ENCODE peak calls at places on chromosomes 11 and 22, in four cellular contexts. One of them, this sample, is unnamed.
A peak's percentile ranks its signal among the peaks of the same experiment; 100 is the strongest.

GRCh38 chr11:199004-199581 is 6.2 kb downstream of the SCGB1C1 start:
- DNase-seq in spleen: peak; percentile 71
- DNase-seq in GM23338: no peak
- DNase-seq in neural progenitor cell: no peak
- DNase-seq in this sample: no peak

GRCh38 chr22:27045103-27045940 is 387.9 kb downstream of the MIAT start:
- DNase-seq in GM23338: peak; percentile 28
- DNase-seq in spleen: no peak
- DNase-seq in neural progenitor cell: no peak
- DNase-seq in this sample: no peak

GRCh38 chr11:8533332-8533731 is 60.7 kb downstream of the STK33 start:
- DNase-seq in GM23338: no peak
- DNase-seq in spleen: no peak
- DNase-seq in neural progenitor cell: peak; percentile 6
- DNase-seq in this sample: no peak

GRCh38 chr11:35676611-35676965 is 14.0 kb downstream of the TRIM44 start:
- DNase-seq in GM23338: no peak
- DNase-seq in spleen: no peak
- DNase-seq in neural progenitor cell: no peak
- DNase-seq in this sample: no peak

GRCh38 chr11:2760196-2760871 is 60.5 kb upstream of the KCNQ1OT1 start:
- DNase-seq in neural progenitor cell: no peak
- DNase-seq in spleen: peak; percentile 55
- DNase-seq in GM23338: no peak
- DNase-seq in this sample: no peak

GRCh38 chr11:133681901-133682300 is 149.6 kb upstream of the OPCML start:
- DNase-seq in neural progenitor cell: peak; percentile 28
- DNase-seq in GM23338: peak; percentile 55
- DNase-seq in spleen: no peak
- DNase-seq in this sample: no peak

GRCh38 chr11:12092714-12093113 is 17.7 kb upstream of the MICAL2 start:
- DNase-seq in spleen: no peak
- DNase-seq in neural progenitor cell: peak; percentile 56
- DNase-seq in GM23338: no peak
- DNase-seq in this sample: no peak

GRCh38 chr22:46592390-46592872 is 27.8 kb upstream of the GRAMD4 start:
- DNase-seq in neural progenitor cell: peak; percentile 0
- DNase-seq in spleen: peak; percentile 92
- DNase-seq in GM23338: no peak
- DNase-seq in this sample: no peak

GRCh38 chr11:130124096-130124495 is 35.5 kb upstream of the ST14 start:
- DNase-seq in spleen: peak; percentile 90
- DNase-seq in neural progenitor cell: no peak
- DNase-seq in GM23338: no peak
- DNase-seq in this sample: no peak

GRCh38 chr11:74636633-74637184 is 44.3 kb downstream of the POLD3 start:
- DNase-seq in GM23338: no peak
- DNase-seq in neural progenitor cell: no peak
- DNase-seq in spleen: no peak
- DNase-seq in this sample: no peak

GRCh38 chr11:74633406-74634393 is 41.3 kb downstream of the POLD3 start:
- DNase-seq in spleen: no peak
- DNase-seq in GM23338: no peak
- DNase-seq in neural progenitor cell: no peak
- DNase-seq in this sample: no peak

GRCh38 chr11:74630043-74630442 is 37.7 kb downstream of the POLD3 start:
- DNase-seq in spleen: no peak
- DNase-seq in GM23338: no peak
- DNase-seq in neural progenitor cell: no peak
- DNase-seq in this sample: no peak

GRCh38 chr11:74639533-74639932 is 47.2 kb downstream of the POLD3 start:
- DNase-seq in spleen: no peak
- DNase-seq in GM23338: no peak
- DNase-seq in neural progenitor cell: no peak
- DNase-seq in this sample: no peak

GRCh38 chr11:74634537-74634936 is 42.2 kb downstream of the POLD3 start:
- DNase-seq in neural progenitor cell: no peak
- DNase-seq in GM23338: peak; percentile 4
- DNase-seq in spleen: no peak
- DNase-seq in this sample: peak; percentile 78
- TF ChIP-seq CTCF in neural progenitor cell: peak; percentile 36
- TF ChIP-seq CTCF in GM23338: peak; percentile 45
- TF ChIP-seq CTCF in spleen: no peak
- TF ChIP-seq CTCF in this sample: peak; percentile 60

DNA sequence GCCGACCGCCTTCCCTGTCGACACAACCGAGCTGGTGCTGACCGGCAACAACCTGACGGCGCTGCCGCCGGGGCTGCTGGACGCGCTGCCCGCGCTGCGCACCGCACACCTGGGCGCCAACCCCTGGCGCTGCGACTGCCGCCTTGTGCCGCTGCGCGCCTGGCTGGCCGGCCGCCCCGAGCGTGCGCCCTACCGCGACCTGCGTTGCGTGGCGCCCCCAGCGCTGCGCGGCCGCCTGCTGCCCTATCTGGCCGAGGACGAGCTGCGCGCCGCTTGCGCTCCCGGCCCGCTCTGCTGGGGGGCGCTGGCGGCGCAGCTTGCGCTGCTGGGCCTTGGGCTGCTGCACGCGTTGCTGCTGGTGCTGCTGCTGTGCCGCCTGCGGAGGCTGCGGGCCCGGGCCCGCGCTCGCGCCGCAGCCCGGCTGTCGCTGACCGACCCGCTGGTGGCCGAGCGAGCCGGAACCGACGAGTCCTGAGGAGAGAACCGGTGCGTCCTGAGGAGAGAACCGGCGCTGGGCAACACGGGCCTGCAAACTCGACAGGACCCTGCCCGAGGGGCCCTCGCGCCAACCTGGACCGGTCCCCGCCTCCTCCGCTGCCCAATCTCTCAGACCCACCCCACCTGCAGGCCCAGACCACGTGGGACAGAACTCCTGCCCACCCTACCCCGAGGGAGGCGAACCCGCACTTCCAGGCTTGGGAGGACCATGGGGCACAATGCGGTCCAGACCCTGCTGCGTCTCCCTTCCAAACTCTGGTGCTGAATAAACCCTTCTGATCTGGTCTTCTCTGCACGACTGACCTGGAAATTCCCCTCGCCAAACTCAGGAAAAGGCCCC is 870 bp downstream of the GP1BB start:
- DNase-seq in spleen: no peak
- DNase-seq in GM23338: peak; percentile 82
- DNase-seq in neural progenitor cell: peak; percentile 93
- DNase-seq in this sample: no peak
- H3K4me3 ChIP-seq in spleen: peak overlapping the region; percentile 10
- H3K4me3 ChIP-seq in GM23338: peak overlapping the region; percentile 59
- H3K4me3 ChIP-seq in neural progenitor cell: peak overlapping the region; percentile 52
- H3K4me3 ChIP-seq in this sample: peak overlapping the region; percentile 11

GRCh38 chr11:67120456-67120855 is 1.4 kb downstream of the KDM2A start:
- DNase-seq in spleen: peak; percentile 8
- DNase-seq in GM23338: no peak
- DNase-seq in neural progenitor cell: no peak
- DNase-seq in this sample: no peak

GRCh38 chr11:67119577-67120391 is 721 bp downstream of the KDM2A start:
- DNase-seq in neural progenitor cell: peak; percentile 66
- DNase-seq in spleen: peak; percentile 84
- DNase-seq in GM23338: peak; percentile 44
- DNase-seq in this sample: no peak

GRCh38 chr11:67118059-67118766 is 850 bp upstream of the KDM2A start:
- DNase-seq in GM23338: peak; percentile 70
- DNase-seq in neural progenitor cell: no peak
- DNase-seq in spleen: peak; percentile 92
- DNase-seq in this sample: no peak

GRCh38 chr11:67117667-67118058 is 1.4 kb upstream of the KDM2A start:
- DNase-seq in spleen: peak; percentile 90
- DNase-seq in neural progenitor cell: peak; percentile 62
- DNase-seq in GM23338: peak; percentile 69
- DNase-seq in this sample: no peak

DNA sequence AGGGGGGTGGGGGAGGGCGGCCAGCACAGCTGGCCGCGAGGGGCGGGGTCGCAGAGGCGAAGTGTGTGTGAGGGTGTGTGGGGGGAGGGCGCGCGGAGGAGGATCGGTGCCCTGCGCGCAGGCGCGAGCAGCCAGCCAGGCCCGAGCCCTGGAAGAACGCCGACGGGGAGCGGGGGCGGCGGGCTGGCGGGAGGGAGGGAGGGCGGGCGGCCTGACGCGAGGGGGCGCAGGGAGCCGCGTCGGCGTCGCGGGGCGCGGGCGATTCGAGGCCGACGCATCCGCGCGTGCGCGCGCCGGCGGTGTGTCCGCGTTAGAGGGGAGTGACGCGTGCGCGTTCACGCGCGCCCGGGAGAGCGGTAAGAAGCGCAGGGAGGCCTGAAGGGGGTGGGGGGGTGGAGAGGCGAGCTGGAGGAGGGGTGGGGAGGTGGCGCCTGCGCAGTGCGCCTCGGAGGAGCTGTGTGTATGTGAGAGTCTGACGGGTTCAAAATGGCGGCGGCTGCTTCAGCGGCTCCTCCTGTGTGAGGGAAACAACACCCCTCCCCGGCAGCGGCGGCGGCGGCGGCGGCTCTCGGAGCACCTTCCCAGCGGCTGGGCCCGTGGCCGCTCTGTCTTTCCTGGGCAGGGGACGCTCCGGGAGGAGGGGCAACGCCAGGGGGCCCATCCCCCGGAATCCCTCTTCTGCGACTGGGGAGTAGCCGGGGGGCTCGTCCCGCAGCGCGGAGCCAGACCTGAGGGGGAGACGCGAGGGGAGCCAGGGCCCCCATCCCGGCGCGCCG is at the start of gene KDM2A:
- DNase-seq in GM23338: peak; percentile 97
- DNase-seq in neural progenitor cell: peak; percentile 100
- DNase-seq in spleen: peak; percentile 100
- DNase-seq in this sample: peak; percentile 99
- TF ChIP-seq CTCF in GM23338: peak; percentile 43
- TF ChIP-seq CTCF in neural progenitor cell: peak; percentile 43
- TF ChIP-seq CTCF in spleen: no peak
- TF ChIP-seq CTCF in this sample: peak; percentile 38

GRCh38 chr11:88435405-88435804 is 97.9 kb upstream of the CTSC start:
- DNase-seq in spleen: no peak
- DNase-seq in GM23338: no peak
- DNase-seq in neural progenitor cell: no peak
- DNase-seq in this sample: no peak
- H3K4me3 ChIP-seq in spleen: no peak overlapping the region
- H3K4me3 ChIP-seq in GM23338: no peak overlapping the region
- H3K4me3 ChIP-seq in neural progenitor cell: no peak overlapping the region
- H3K4me3 ChIP-seq in this sample: no peak overlapping the region

GRCh38 chr11:93248602-93249001 is 50.8 kb upstream of the SLC36A4 start:
- DNase-seq in spleen: no peak
- DNase-seq in neural progenitor cell: no peak
- DNase-seq in GM23338: peak; percentile 27
- DNase-seq in this sample: no peak
- TF ChIP-seq CTCF in spleen: no peak
- TF ChIP-seq CTCF in neural progenitor cell: peak; percentile 23
- TF ChIP-seq CTCF in GM23338: no peak
- TF ChIP-seq CTCF in this sample: peak; percentile 48

DNA sequence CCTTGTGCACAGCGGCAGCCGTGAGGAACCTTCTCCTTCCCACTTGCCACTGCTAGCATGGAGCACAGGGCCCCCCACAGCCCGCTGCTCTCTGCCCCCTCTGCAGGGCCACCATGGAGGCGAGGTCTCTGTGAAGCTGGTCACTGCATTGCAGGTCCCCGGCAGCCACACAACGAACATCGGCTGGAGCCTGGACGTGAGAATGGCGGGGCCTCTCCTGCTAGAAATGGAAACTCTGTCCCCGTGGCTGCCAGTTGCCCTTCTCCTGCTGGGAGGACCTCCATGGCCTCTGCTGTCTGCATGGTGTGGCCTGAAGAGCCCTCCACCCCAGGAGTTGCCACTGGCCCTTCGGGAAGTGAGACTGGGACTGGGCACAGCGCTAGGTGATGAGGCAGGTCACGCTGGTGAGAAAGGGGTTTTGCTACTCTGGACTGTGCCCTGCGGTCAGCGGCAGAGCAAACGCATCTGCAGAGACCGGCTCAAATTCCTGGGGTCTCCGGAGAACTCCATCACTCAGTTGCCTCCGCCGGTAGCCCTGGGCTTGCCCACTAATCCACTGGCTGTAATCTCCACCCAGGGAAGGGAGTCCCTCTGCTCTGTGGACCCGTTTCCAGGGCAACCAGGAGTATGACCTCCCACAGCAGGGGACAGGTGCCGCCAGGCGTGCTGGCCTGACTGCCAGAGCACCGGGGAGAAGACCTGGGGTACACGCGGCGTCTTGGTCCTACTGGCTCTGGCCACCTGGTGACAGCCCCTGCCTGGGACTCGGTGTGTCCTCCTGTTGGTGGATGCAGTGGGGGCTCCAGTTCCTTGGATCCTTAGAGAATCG is 806.4 kb downstream of the BRD1 start:
- DNase-seq in GM23338: no peak
- DNase-seq in spleen: peak; percentile 68
- DNase-seq in neural progenitor cell: no peak
- DNase-seq in this sample: peak; percentile 23
- H3K4me3 ChIP-seq in GM23338: no peak overlapping the region
- H3K4me3 ChIP-seq in spleen: no peak overlapping the region
- H3K4me3 ChIP-seq in neural progenitor cell: no peak overlapping the region
- H3K4me3 ChIP-seq in this sample: no peak overlapping the region

DNA sequence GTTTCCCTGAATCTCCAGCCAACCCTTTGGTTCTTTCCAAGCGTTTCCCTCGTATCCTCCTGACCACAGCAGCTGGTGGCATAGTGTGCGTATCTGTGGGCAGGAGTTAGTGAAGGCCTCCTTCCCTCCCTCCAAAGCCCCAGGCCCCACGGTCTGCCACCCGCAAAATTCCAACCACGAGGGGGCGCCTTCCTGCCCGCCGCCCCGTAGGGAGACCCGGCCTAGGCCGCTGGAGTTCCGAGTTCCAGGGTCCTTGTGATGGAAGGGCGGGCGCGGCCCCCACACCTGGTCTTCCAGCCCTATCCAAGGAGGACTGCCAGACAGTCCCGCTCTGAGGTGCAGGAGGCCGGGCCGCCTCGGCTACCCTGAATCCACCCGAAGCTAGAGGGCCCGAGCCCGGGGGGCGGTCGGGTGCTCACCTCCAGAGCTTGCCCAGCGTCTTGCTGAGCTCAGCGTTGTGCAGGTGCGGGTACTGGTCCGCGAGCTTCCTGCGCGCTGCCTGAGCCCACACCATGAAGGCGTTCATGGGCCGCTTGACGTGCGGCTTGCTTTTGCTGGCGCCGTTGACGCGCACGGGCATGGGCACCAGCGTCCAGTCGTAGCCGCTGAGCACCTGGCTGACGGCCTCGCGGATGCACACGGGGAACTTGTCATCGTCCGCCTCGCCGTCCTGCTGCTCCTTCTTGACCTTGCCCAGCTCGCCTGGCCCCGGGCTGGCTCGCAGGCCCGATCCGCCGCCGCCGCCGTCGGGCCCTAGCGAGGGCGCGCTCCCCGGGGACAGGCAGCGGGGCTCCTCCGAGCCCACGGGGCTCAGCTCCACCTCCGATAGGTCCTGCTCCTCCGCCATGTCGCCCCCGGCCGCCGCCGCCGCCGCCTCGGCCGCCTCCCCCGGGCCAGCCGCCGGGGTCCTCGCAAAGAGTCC is 1.2 kb downstream of the SOX10 start:
- DNase-seq in spleen: no peak
- DNase-seq in GM23338: peak; percentile 87
- DNase-seq in neural progenitor cell: peak; percentile 71
- DNase-seq in this sample: no peak
- TF ChIP-seq CTCF in spleen: no peak
- TF ChIP-seq CTCF in GM23338: peak; percentile 93
- TF ChIP-seq CTCF in neural progenitor cell: peak; percentile 82
- TF ChIP-seq CTCF in this sample: no peak

This sample was measured in RWPE2.